ENCODE peak calls at places on chromosome 1, in five cellular contexts. One of them, this sample, is unnamed.

GRCh38 chr1:183069562-183070216 is 46.5 kb downstream of the LAMC1 start:
- DNase-seq in thoracic aorta: no peak
- DNase-seq in upper lobe of right lung: no peak
- DNase-seq in GM06990: no peak
- DNase-seq in left ventricle myocardium inferior: no peak
- DNase-seq in this sample: no peak

GRCh38 chr1:93692001-93692400 is 10.4 kb upstream of the BCAR3 start:
- DNase-seq in GM06990: no peak
- DNase-seq in left ventricle myocardium inferior: no peak
- DNase-seq in upper lobe of right lung: no peak
- DNase-seq in thoracic aorta: no peak
- DNase-seq in this sample: no peak

GRCh38 chr1:101781437-101781836 is 215.3 kb downstream of the OLFM3 start:
- DNase-seq in upper lobe of right lung: no peak
- DNase-seq in thoracic aorta: no peak
- DNase-seq in GM06990: no peak
- DNase-seq in left ventricle myocardium inferior: no peak
- DNase-seq in this sample: no peak

GRCh38 chr1:152078831-152079549 is 9.9 kb downstream of the TCHHL1 start:
- DNase-seq in thoracic aorta: no peak
- DNase-seq in upper lobe of right lung: peak; percentile 55
- DNase-seq in left ventricle myocardium inferior: no peak
- DNase-seq in GM06990: no peak
- DNase-seq in this sample: no peak

GRCh38 chr1:15287035-15287434 is 40.0 kb downstream of the FHAD1 start:
- DNase-seq in upper lobe of right lung: peak; percentile 54
- DNase-seq in left ventricle myocardium inferior: no peak
- DNase-seq in thoracic aorta: no peak
- DNase-seq in GM06990: no peak
- DNase-seq in this sample: no peak

GRCh38 chr1:185442065-185442464 is 125.0 kb upstream of the IVNS1ABP start:
- DNase-seq in left ventricle myocardium inferior: no peak
- DNase-seq in upper lobe of right lung: no peak
- DNase-seq in thoracic aorta: no peak
- DNase-seq in GM06990: no peak
- DNase-seq in this sample: no peak

GRCh38 chr1:149849947-149850360 is 49.4 kb upstream of the BOLA1 start:
- DNase-seq in thoracic aorta: no peak
- DNase-seq in upper lobe of right lung: no peak
- DNase-seq in left ventricle myocardium inferior: no peak
- DNase-seq in GM06990: no peak
- DNase-seq in this sample: no peak

GRCh38 chr1:110051262-110051648 is 16.8 kb downstream of the STRIP1 start:
- DNase-seq in thoracic aorta: no peak
- DNase-seq in GM06990: no peak
- DNase-seq in upper lobe of right lung: no peak
- DNase-seq in left ventricle myocardium inferior: no peak
- DNase-seq in this sample: no peak

GRCh38 chr1:233075045-233075444 is 124.6 kb downstream of the NTPCR start:
- DNase-seq in left ventricle myocardium inferior: no peak
- DNase-seq in GM06990: no peak
- DNase-seq in thoracic aorta: no peak
- DNase-seq in upper lobe of right lung: no peak
- DNase-seq in this sample: no peak

GRCh38 chr1:182301026-182301436 is 90.6 kb downstream of the GLUL start:
- DNase-seq in left ventricle myocardium inferior: no peak
- DNase-seq in thoracic aorta: no peak
- DNase-seq in upper lobe of right lung: no peak
- DNase-seq in GM06990: no peak
- DNase-seq in this sample: no peak

GRCh38 chr1:46747683-46748288 is 28.9 kb upstream of the EFCAB14 start:
- DNase-seq in thoracic aorta: no peak
- DNase-seq in GM06990: no peak
- DNase-seq in upper lobe of right lung: no peak
- DNase-seq in left ventricle myocardium inferior: no peak
- DNase-seq in this sample: peak; percentile 48

GRCh38 chr1:6102227-6102845 is 56.6 kb downstream of the KCNAB2 start:
- DNase-seq in GM06990: no peak
- DNase-seq in left ventricle myocardium inferior: no peak
- DNase-seq in upper lobe of right lung: no peak
- DNase-seq in thoracic aorta: no peak
- DNase-seq in this sample: no peak

GRCh38 chr1:235532350-235532749 is 28.1 kb upstream of the B3GALNT2 start:
- DNase-seq in GM06990: no peak
- DNase-seq in left ventricle myocardium inferior: no peak
- DNase-seq in thoracic aorta: no peak
- DNase-seq in upper lobe of right lung: no peak
- DNase-seq in this sample: no peak

GRCh38 chr1:226679853-226680516 is 59.1 kb downstream of the ITPKB start:
- DNase-seq in upper lobe of right lung: peak; percentile 92
- DNase-seq in GM06990: peak; percentile 76
- DNase-seq in left ventricle myocardium inferior: peak; percentile 90
- DNase-seq in thoracic aorta: no peak
- DNase-seq in this sample: peak; percentile 89
- H3K4me3 ChIP-seq in upper lobe of right lung: peak overlapping the region; percentile 52
- H3K4me3 ChIP-seq in GM06990: peak overlapping the region; percentile 54
- H3K4me3 ChIP-seq in left ventricle myocardium inferior: peak overlapping the region; percentile 63
- H3K4me3 ChIP-seq in thoracic aorta: peak overlapping the region; percentile 74
- H3K4me3 ChIP-seq in this sample: peak overlapping the region; percentile 47

GRCh38 chr1:53087332-53088285 is 25.6 kb downstream of the PODN start:
- DNase-seq in upper lobe of right lung: no peak
- DNase-seq in left ventricle myocardium inferior: no peak
- DNase-seq in thoracic aorta: no peak
- DNase-seq in GM06990: no peak
- DNase-seq in this sample: no peak
- TF ChIP-seq CTCF in upper lobe of right lung: no peak
- TF ChIP-seq CTCF in left ventricle myocardium inferior: no peak
- TF ChIP-seq CTCF in thoracic aorta: no peak
- TF ChIP-seq CTCF in GM06990: no peak
- TF ChIP-seq CTCF in this sample: no peak

GRCh38 chr1:207882692-207883091 is 28.2 kb downstream of the CD34 start:
- DNase-seq in upper lobe of right lung: no peak
- DNase-seq in left ventricle myocardium inferior: no peak
- DNase-seq in GM06990: no peak
- DNase-seq in thoracic aorta: no peak
- DNase-seq in this sample: no peak
- H3K4me3 ChIP-seq in upper lobe of right lung: no peak overlapping the region
- H3K4me3 ChIP-seq in left ventricle myocardium inferior: no peak overlapping the region
- H3K4me3 ChIP-seq in GM06990: no peak overlapping the region
- H3K4me3 ChIP-seq in thoracic aorta: no peak overlapping the region
- H3K4me3 ChIP-seq in this sample: no peak overlapping the region

GRCh38 chr1:52264530-52265115 is 101.4 kb downstream of the CC2D1B start:
- DNase-seq in left ventricle myocardium inferior: no peak
- DNase-seq in GM06990: no peak
- DNase-seq in upper lobe of right lung: no peak
- DNase-seq in thoracic aorta: no peak
- DNase-seq in this sample: no peak
- TF ChIP-seq CTCF in left ventricle myocardium inferior: peak; percentile 14
- TF ChIP-seq CTCF in GM06990: no peak
- TF ChIP-seq CTCF in upper lobe of right lung: peak; percentile 13
- TF ChIP-seq CTCF in thoracic aorta: peak; percentile 11
- TF ChIP-seq CTCF in this sample: no peak

GRCh38 chr1:94955767-94956632 is 29.1 kb upstream of the CNN3 start:
- DNase-seq in upper lobe of right lung: no peak
- DNase-seq in GM06990: no peak
- DNase-seq in thoracic aorta: no peak
- DNase-seq in left ventricle myocardium inferior: peak; percentile 40
- DNase-seq in this sample: no peak
- H3K4me3 ChIP-seq in upper lobe of right lung: no peak overlapping the region
- H3K4me3 ChIP-seq in GM06990: no peak overlapping the region
- H3K4me3 ChIP-seq in thoracic aorta: no peak overlapping the region
- H3K4me3 ChIP-seq in left ventricle myocardium inferior: no peak overlapping the region
- H3K4me3 ChIP-seq in this sample: no peak overlapping the region

DNA sequence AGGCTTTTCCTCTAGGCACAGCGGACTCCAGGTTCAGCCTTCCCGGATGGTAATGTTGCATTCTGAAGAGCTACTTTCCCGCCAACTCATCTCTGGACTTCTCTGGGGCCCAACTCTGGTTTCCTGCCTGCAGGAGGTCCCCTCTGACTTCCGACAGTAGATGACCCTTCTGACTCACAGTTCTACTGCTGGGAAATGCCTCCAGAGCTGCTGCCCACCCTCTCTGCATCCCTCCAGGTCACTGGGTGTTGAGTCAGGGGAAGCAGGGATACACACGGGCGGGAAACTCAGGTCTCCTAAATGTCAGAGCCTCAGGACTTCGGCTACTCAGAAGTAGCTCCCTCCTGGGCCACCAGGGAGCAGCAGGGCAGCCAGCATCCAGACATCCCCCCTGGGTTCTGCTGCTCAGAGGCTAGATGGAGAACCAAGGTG is 2.1 kb upstream of the KIF21B start:
- DNase-seq in GM06990: peak; percentile 59
- DNase-seq in left ventricle myocardium inferior: no peak
- DNase-seq in upper lobe of right lung: no peak
- DNase-seq in thoracic aorta: no peak
- DNase-seq in this sample: no peak
- TF ChIP-seq CTCF in GM06990: peak; percentile 54
- TF ChIP-seq CTCF in left ventricle myocardium inferior: no peak
- TF ChIP-seq CTCF in upper lobe of right lung: peak; percentile 21
- TF ChIP-seq CTCF in thoracic aorta: no peak
- TF ChIP-seq CTCF in this sample: no peak

DNA sequence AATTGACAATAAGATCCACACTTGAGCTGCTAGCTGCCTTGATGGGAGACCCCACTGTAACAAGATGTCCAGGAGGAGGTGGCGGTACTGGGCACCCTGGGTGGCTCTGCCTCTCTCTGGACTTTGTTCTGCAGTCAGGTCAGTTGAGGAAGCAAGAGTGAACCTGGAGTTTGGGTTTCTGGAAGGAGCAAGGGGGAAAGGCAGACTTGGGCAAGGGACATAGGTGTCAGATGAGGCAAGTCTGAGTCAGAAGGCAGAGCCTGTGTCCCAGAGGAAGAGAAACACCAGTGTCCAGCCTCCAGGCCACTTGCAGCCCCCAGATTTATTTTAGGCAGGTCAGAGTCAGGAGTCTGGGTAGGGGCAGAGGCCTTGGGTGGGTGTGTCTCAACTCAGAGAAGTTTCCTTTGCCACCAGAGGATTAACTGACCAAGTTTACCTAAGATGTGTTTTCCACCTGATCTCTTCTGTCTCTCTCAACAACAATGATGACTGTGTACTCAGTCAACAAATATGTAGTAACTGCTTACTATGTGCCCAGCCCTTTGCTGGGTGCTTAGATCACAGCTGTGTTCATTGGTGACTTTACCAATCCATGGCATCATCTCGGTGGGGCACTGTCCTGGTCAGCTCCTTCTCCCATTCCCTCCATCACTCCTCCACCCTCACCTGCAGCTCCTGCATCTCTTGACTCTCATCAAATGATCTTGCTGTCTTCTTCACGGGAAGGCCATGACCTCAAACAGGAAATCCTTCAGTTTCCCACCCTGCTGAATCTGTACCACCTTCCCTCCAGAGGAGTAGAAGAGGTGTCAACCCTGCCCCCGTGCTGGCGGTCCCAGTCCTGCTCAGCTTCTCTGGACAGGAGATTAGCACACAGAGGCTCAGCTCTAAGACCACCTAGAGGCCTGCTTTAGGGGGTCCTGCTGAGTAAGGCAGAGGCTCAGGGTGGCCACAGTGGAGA is 36.6 kb downstream of the ELF3 start:
- DNase-seq in left ventricle myocardium inferior: no peak
- DNase-seq in GM06990: no peak
- DNase-seq in upper lobe of right lung: no peak
- DNase-seq in thoracic aorta: no peak
- DNase-seq in this sample: no peak
- H3K4me3 ChIP-seq in left ventricle myocardium inferior: no peak overlapping the region
- H3K4me3 ChIP-seq in GM06990: no peak overlapping the region
- H3K4me3 ChIP-seq in upper lobe of right lung: no peak overlapping the region
- H3K4me3 ChIP-seq in thoracic aorta: no peak overlapping the region
- H3K4me3 ChIP-seq in this sample: no peak overlapping the region

GRCh38 chr1:153194331-153195050 is 8.7 kb upstream of the LELP1 start:
- DNase-seq in upper lobe of right lung: no peak
- DNase-seq in thoracic aorta: no peak
- DNase-seq in left ventricle myocardium inferior: no peak
- DNase-seq in GM06990: no peak
- DNase-seq in this sample: no peak

GRCh38 chr1:153190373-153190772 is 12.9 kb upstream of the LELP1 start:
- DNase-seq in left ventricle myocardium inferior: no peak
- DNase-seq in GM06990: no peak
- DNase-seq in upper lobe of right lung: no peak
- DNase-seq in thoracic aorta: no peak
- DNase-seq in this sample: no peak

GRCh38 chr1:153195216-153195615 is 8.0 kb upstream of the LELP1 start:
- DNase-seq in left ventricle myocardium inferior: no peak
- DNase-seq in upper lobe of right lung: no peak
- DNase-seq in thoracic aorta: no peak
- DNase-seq in GM06990: no peak
- DNase-seq in this sample: no peak

GRCh38 chr1:153192697-153193096 is 10.5 kb upstream of the LELP1 start:
- DNase-seq in GM06990: no peak
- DNase-seq in thoracic aorta: no peak
- DNase-seq in left ventricle myocardium inferior: no peak
- DNase-seq in upper lobe of right lung: no peak
- DNase-seq in this sample: no peak
- TF ChIP-seq CTCF in GM06990: peak; percentile 61
- TF ChIP-seq CTCF in thoracic aorta: no peak
- TF ChIP-seq CTCF in left ventricle myocardium inferior: no peak
- TF ChIP-seq CTCF in upper lobe of right lung: no peak
- TF ChIP-seq CTCF in this sample: no peak